ENCODE peak calls at places on chromosomes 16 and 17, in five cellular contexts. One of them, this sample, is unnamed.

GRCh38 chr17:46769531-46770438 is 48.7 kb downstream of the WNT3 start:
- DNase-seq in LHCN-M2: no peak
- DNase-seq in dorsolateral prefrontal cortex: no peak
- DNase-seq in BE2C: no peak
- DNase-seq in activated naive CD8-positive, alpha-beta T cell treated with anti-CD3 and anti-CD28 coated beads for 36 hours: peak
- DNase-seq in this sample: peak

GRCh38 chr16:15037745-15038144 is 18.1 kb downstream of the NTAN1 start:
- DNase-seq in LHCN-M2: no peak
- DNase-seq in dorsolateral prefrontal cortex: no peak
- DNase-seq in BE2C: no peak
- DNase-seq in activated naive CD8-positive, alpha-beta T cell treated with anti-CD3 and anti-CD28 coated beads for 36 hours: no peak
- DNase-seq in this sample: no peak

GRCh38 chr17:37493249-37494027 is 3.7 kb downstream of the DUSP14 start:
- DNase-seq in LHCN-M2: peak
- DNase-seq in dorsolateral prefrontal cortex: no peak
- DNase-seq in BE2C: no peak
- DNase-seq in activated naive CD8-positive, alpha-beta T cell treated with anti-CD3 and anti-CD28 coated beads for 36 hours: no peak
- DNase-seq in this sample: peak

GRCh38 chr17:73430848-73431247 is 119.0 kb upstream of the CDC42EP4 start:
- DNase-seq in LHCN-M2: no peak
- DNase-seq in dorsolateral prefrontal cortex: no peak
- DNase-seq in BE2C: no peak
- DNase-seq in activated naive CD8-positive, alpha-beta T cell treated with anti-CD3 and anti-CD28 coated beads for 36 hours: no peak
- DNase-seq in this sample: peak

GRCh38 chr16:85570213-85570734 is 42.8 kb upstream of the GSE1 start:
- DNase-seq in LHCN-M2: no peak
- DNase-seq in dorsolateral prefrontal cortex: no peak
- DNase-seq in BE2C: no peak
- DNase-seq in activated naive CD8-positive, alpha-beta T cell treated with anti-CD3 and anti-CD28 coated beads for 36 hours: peak
- DNase-seq in this sample: no peak

GRCh38 chr16:66886346-66886745 is 6.0 kb downstream of the PDP2 start:
- DNase-seq in LHCN-M2: no peak
- DNase-seq in dorsolateral prefrontal cortex: no peak
- DNase-seq in BE2C: no peak
- DNase-seq in activated naive CD8-positive, alpha-beta T cell treated with anti-CD3 and anti-CD28 coated beads for 36 hours: no peak
- DNase-seq in this sample: no peak

GRCh38 chr16:77414752-77415231 is 20.0 kb downstream of the ADAMTS18 start:
- DNase-seq in LHCN-M2: peak
- DNase-seq in dorsolateral prefrontal cortex: no peak
- DNase-seq in BE2C: no peak
- DNase-seq in activated naive CD8-positive, alpha-beta T cell treated with anti-CD3 and anti-CD28 coated beads for 36 hours: no peak
- DNase-seq in this sample: no peak

GRCh38 chr17:3659541-3660111 is 8.8 kb downstream of the TAX1BP3 start:
- DNase-seq in LHCN-M2: peak
- DNase-seq in dorsolateral prefrontal cortex: no peak
- DNase-seq in BE2C: no peak
- DNase-seq in activated naive CD8-positive, alpha-beta T cell treated with anti-CD3 and anti-CD28 coated beads for 36 hours: no peak
- DNase-seq in this sample: peak

GRCh38 chr17:57278740-57279387 is 22.5 kb downstream of the MSI2 start:
- DNase-seq in LHCN-M2: no peak
- DNase-seq in dorsolateral prefrontal cortex: no peak
- DNase-seq in BE2C: no peak
- DNase-seq in activated naive CD8-positive, alpha-beta T cell treated with anti-CD3 and anti-CD28 coated beads for 36 hours: no peak
- DNase-seq in this sample: no peak

GRCh38 chr17:37585066-37585465 is 24.2 kb downstream of the SYNRG start:
- DNase-seq in LHCN-M2: no peak
- DNase-seq in dorsolateral prefrontal cortex: no peak
- DNase-seq in BE2C: no peak
- DNase-seq in activated naive CD8-positive, alpha-beta T cell treated with anti-CD3 and anti-CD28 coated beads for 36 hours: no peak
- DNase-seq in this sample: no peak

GRCh38 chr17:3818786-3819185 is 17.8 kb upstream of the ITGAE start:
- DNase-seq in LHCN-M2: no peak
- DNase-seq in dorsolateral prefrontal cortex: no peak
- DNase-seq in BE2C: no peak
- DNase-seq in activated naive CD8-positive, alpha-beta T cell treated with anti-CD3 and anti-CD28 coated beads for 36 hours: no peak
- DNase-seq in this sample: peak

GRCh38 chr17:68771867-68772515 is 170.8 kb upstream of the FAM20A start:
- DNase-seq in LHCN-M2: peak
- DNase-seq in dorsolateral prefrontal cortex: no peak
- DNase-seq in BE2C: no peak
- DNase-seq in activated naive CD8-positive, alpha-beta T cell treated with anti-CD3 and anti-CD28 coated beads for 36 hours: no peak
- DNase-seq in this sample: peak

GRCh38 chr17:14859521-14859920 is 405.6 kb downstream of the PMP22 start:
- DNase-seq in LHCN-M2: no peak
- DNase-seq in dorsolateral prefrontal cortex: no peak
- DNase-seq in BE2C: no peak
- DNase-seq in activated naive CD8-positive, alpha-beta T cell treated with anti-CD3 and anti-CD28 coated beads for 36 hours: no peak
- DNase-seq in this sample: no peak

GRCh38 chr17:10216213-10216982 is 18.0 kb upstream of the GAS7 start:
- DNase-seq in LHCN-M2: no peak
- DNase-seq in dorsolateral prefrontal cortex: no peak
- DNase-seq in BE2C: no peak
- DNase-seq in activated naive CD8-positive, alpha-beta T cell treated with anti-CD3 and anti-CD28 coated beads for 36 hours: no peak
- DNase-seq in this sample: no peak

GRCh38 chr16:70769131-70769530 is 31.8 kb downstream of the VAC14 start:
- DNase-seq in LHCN-M2: no peak
- DNase-seq in dorsolateral prefrontal cortex: no peak
- DNase-seq in BE2C: no peak
- DNase-seq in activated naive CD8-positive, alpha-beta T cell treated with anti-CD3 and anti-CD28 coated beads for 36 hours: no peak
- DNase-seq in this sample: no peak

GRCh38 chr17:41483531-41483930 is 2.6 kb upstream of the KRT35 start:
- DNase-seq in LHCN-M2: no peak
- DNase-seq in dorsolateral prefrontal cortex: no peak
- DNase-seq in BE2C: no peak
- DNase-seq in activated naive CD8-positive, alpha-beta T cell treated with anti-CD3 and anti-CD28 coated beads for 36 hours: no peak
- DNase-seq in this sample: no peak

GRCh38 chr16:85652431-85653221 is 36.1 kb downstream of the GINS2 start:
- DNase-seq in LHCN-M2: no peak
- DNase-seq in dorsolateral prefrontal cortex: peak
- DNase-seq in BE2C: peak
- DNase-seq in activated naive CD8-positive, alpha-beta T cell treated with anti-CD3 and anti-CD28 coated beads for 36 hours: peak
- DNase-seq in this sample: no peak

GRCh38 chr17:75548839-75549238 is 23.3 kb downstream of the LLGL2 start:
- DNase-seq in LHCN-M2: no peak
- DNase-seq in dorsolateral prefrontal cortex: no peak
- DNase-seq in BE2C: no peak
- DNase-seq in activated naive CD8-positive, alpha-beta T cell treated with anti-CD3 and anti-CD28 coated beads for 36 hours: no peak
- DNase-seq in this sample: no peak

GRCh38 chr17:5669191-5669590 is 84.9 kb upstream of the NLRP1 start:
- DNase-seq in LHCN-M2: no peak
- DNase-seq in dorsolateral prefrontal cortex: no peak
- DNase-seq in BE2C: no peak
- DNase-seq in activated naive CD8-positive, alpha-beta T cell treated with anti-CD3 and anti-CD28 coated beads for 36 hours: no peak
- DNase-seq in this sample: no peak

GRCh38 chr16:74322301-74322710 is 25.7 kb downstream of the PSMD7 start:
- DNase-seq in LHCN-M2: no peak
- DNase-seq in dorsolateral prefrontal cortex: no peak
- DNase-seq in BE2C: no peak
- DNase-seq in activated naive CD8-positive, alpha-beta T cell treated with anti-CD3 and anti-CD28 coated beads for 36 hours: no peak
- DNase-seq in this sample: no peak

GRCh38 chr17:42016411-42016831 is 818 bp downstream of the DNAJC7 start:
- DNase-seq in LHCN-M2: peak
- DNase-seq in dorsolateral prefrontal cortex: no peak
- DNase-seq in BE2C: no peak
- DNase-seq in activated naive CD8-positive, alpha-beta T cell treated with anti-CD3 and anti-CD28 coated beads for 36 hours: no peak
- DNase-seq in this sample: no peak

GRCh38 chr17:83058478-83059167 is 20.8 kb upstream of the METRNL start:
- DNase-seq in LHCN-M2: no peak
- DNase-seq in dorsolateral prefrontal cortex: no peak
- DNase-seq in BE2C: no peak
- DNase-seq in activated naive CD8-positive, alpha-beta T cell treated with anti-CD3 and anti-CD28 coated beads for 36 hours: no peak
- DNase-seq in this sample: no peak

GRCh38 chr17:60142872-60143499 is 6.8 kb upstream of the CA4 start:
- DNase-seq in LHCN-M2: peak
- DNase-seq in dorsolateral prefrontal cortex: peak
- DNase-seq in BE2C: peak
- DNase-seq in activated naive CD8-positive, alpha-beta T cell treated with anti-CD3 and anti-CD28 coated beads for 36 hours: peak
- DNase-seq in this sample: peak

GRCh38 chr17:12789075-12789975 is at the start of gene ARHGAP44:
- DNase-seq in LHCN-M2: peak
- DNase-seq in dorsolateral prefrontal cortex: peak
- DNase-seq in BE2C: peak
- DNase-seq in activated naive CD8-positive, alpha-beta T cell treated with anti-CD3 and anti-CD28 coated beads for 36 hours: peak
- DNase-seq in this sample: no peak

GRCh38 chr16:13193721-13194120 is 292.3 kb downstream of the SHISA9 start:
- DNase-seq in LHCN-M2: peak
- DNase-seq in dorsolateral prefrontal cortex: no peak
- DNase-seq in BE2C: no peak
- DNase-seq in activated naive CD8-positive, alpha-beta T cell treated with anti-CD3 and anti-CD28 coated beads for 36 hours: no peak
- DNase-seq in this sample: no peak

GRCh38 chr17:63142836-63143235 is 176.8 kb downstream of the TANC2 start:
- DNase-seq in LHCN-M2: no peak
- DNase-seq in dorsolateral prefrontal cortex: no peak
- DNase-seq in BE2C: no peak
- DNase-seq in activated naive CD8-positive, alpha-beta T cell treated with anti-CD3 and anti-CD28 coated beads for 36 hours: no peak
- DNase-seq in this sample: no peak

GRCh38 chr17:43342601-43342905 is 56.2 kb upstream of the ARL4D start:
- DNase-seq in LHCN-M2: no peak
- DNase-seq in dorsolateral prefrontal cortex: no peak
- DNase-seq in BE2C: no peak
- DNase-seq in activated naive CD8-positive, alpha-beta T cell treated with anti-CD3 and anti-CD28 coated beads for 36 hours: no peak
- DNase-seq in this sample: no peak

GRCh38 chr17:17225901-17226300 is 11.1 kb downstream of the FLCN start:
- DNase-seq in LHCN-M2: no peak
- DNase-seq in dorsolateral prefrontal cortex: no peak
- DNase-seq in BE2C: no peak
- DNase-seq in activated naive CD8-positive, alpha-beta T cell treated with anti-CD3 and anti-CD28 coated beads for 36 hours: no peak
- DNase-seq in this sample: no peak